ENCODE peak calls at places on chromosomes 6 and 20, in seven cellular contexts. W is lower leg skin, E is heart left ventricle, Z is HepG2, S is HCT116, U is tibial nerve, P is sigmoid colon. Q is an unnamed sample.

GRCh38 chr6:29722773-29723665 is at the start of gene HLA-F:
- DNase-seq in W (peak), E (peak), Z (peak), S (peak), U (peak), P (peak), Q (peak)

GRCh38 chr6:127855542-127856159 is 45.2 kb downstream of the THEMIS start:
- DNase-seq in W (no peak), E (no peak), Z (peak), S (no peak), U (no peak), P (no peak), Q (no peak)

GRCh38 chr6:106098383-106099234 is 12.5 kb downstream of the PRDM1 start:
- DNase-seq in W (no peak), E (no peak), Z (no peak), S (peak), U (no peak), P (no peak), Q (peak)

GRCh38 chr6:141326426-141326825 is 806.3 kb upstream of the GJE1 start:
- DNase-seq in W (no peak), E (no peak), Z (peak), S (peak), U (peak), P (no peak), Q (peak)

GRCh38 chr6:161261325-161261724 is 12.5 kb downstream of the AGPAT4 start:
- DNase-seq in W (no peak), E (no peak), Z (no peak), S (no peak), U (no peak), P (no peak), Q (no peak)

GRCh38 chr6:13398421-13398994 is 70.2 kb upstream of the TBC1D7 start:
- DNase-seq in W (no peak), E (no peak), Z (no peak), S (no peak), U (no peak), P (no peak), Q (no peak)

GRCh38 chr6:65671922-65672321 is 35.1 kb downstream of the EYS start:
- DNase-seq in W (no peak), E (no peak), Z (peak), S (no peak), U (no peak), P (no peak), Q (no peak)

GRCh38 chr6:47261191-47261590 is 48.5 kb downstream of the TNFRSF21 start:
- DNase-seq in W (no peak), E (no peak), Z (no peak), S (no peak), U (no peak), P (no peak), Q (no peak)

GRCh38 chr6:161694995-161695394 is 421.1 kb upstream of the AGPAT4 start:
- DNase-seq in W (no peak), E (no peak), Z (peak), S (peak), U (no peak), P (no peak), Q (peak)

GRCh38 chr6:134161036-134161435 is 108.6 kb upstream of the SLC2A12 start:
- DNase-seq in W (no peak), E (no peak), Z (no peak), S (no peak), U (no peak), P (no peak), Q (no peak)

GRCh38 chr6:75437451-75438185 is 56.0 kb downstream of the FILIP1 start:
- DNase-seq in W (no peak), E (no peak), Z (no peak), S (no peak), U (peak), P (no peak), Q (no peak)

GRCh38 chr6:120005292-120005976 is 655.9 kb upstream of the MAN1A1 start:
- DNase-seq in W (no peak), E (no peak), Z (peak), S (no peak), U (no peak), P (no peak), Q (no peak)

GRCh38 chr6:83071023-83071422 is 3.6 kb downstream of the DOP1A start:
- DNase-seq in W (no peak), E (no peak), Z (no peak), S (no peak), U (no peak), P (no peak), Q (no peak)

GRCh38 chr20:12740647-12741046 is 268.1 kb upstream of the SPTLC3 start:
- DNase-seq in W (no peak), E (no peak), Z (no peak), S (no peak), U (no peak), P (no peak), Q (no peak)

GRCh38 chr6:143361536-143362191 is 88.8 kb downstream of the ADAT2 start:
- DNase-seq in W (no peak), E (no peak), Z (no peak), S (no peak), U (no peak), P (no peak), Q (no peak)

GRCh38 chr20:62408640-62409039 is 1.6 kb upstream of the CABLES2 start:
- DNase-seq in W (no peak), E (no peak), Z (no peak), S (no peak), U (no peak), P (no peak), Q (no peak)
- TF ChIP-seq POLR2A in W (no peak), E (no peak), Z (no peak), S (no peak), U (no peak), P (no peak), Q (no peak)

DNA sequence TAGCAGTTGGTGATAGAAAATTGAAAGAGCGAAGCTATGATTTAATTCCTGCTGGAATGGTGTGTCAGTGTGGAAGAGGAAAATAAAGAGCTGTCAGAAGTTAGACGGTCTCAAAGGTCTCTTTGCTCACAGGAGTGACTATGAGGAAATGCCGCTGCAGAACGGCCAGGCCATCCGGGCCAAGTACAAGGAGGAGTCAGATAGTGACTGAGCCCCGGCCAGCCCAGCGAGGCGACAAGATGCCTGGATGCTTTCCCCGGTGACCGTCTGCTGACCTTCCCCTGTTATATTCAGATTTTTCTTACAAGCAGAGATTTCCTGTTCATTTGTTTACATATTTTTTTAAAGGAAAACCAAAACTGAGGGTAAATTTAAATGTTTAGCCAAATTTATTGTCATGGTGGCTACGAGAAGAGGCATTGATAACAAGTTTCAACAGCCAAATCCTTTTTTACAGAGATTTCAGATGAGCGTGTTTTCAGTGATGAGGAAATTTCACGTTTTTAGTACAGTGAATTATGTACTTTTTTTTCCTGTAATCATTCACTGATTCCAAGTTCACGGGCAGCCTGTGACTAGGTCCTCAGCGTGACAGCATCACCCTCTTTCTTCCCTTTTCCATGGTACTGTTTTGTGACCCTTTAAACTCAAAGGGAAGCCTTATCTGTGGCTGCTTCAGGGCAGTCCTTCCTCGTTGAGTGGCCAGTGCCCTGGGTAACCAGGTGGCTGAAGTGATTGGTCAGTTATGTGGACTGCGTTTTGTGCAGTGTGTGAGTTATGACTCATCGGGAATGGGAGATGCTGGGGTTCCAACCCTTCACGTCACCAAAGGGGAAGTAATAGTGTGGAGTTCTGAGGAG is 12.6 kb downstream of the DYNLT1 start:
- DNase-seq in W (peak), E (peak), Z (no peak), S (peak), U (no peak), P (peak), Q (no peak)
- TF ChIP-seq POLR2A in W (no peak), E (no peak), Z (no peak), S (no peak), U (no peak), P (no peak), Q (no peak)

GRCh38 chr6:11538799-11539468 is 1.4 kb downstream of the TMEM170B start:
- DNase-seq in W (no peak), E (no peak), Z (no peak), S (no peak), U (no peak), P (no peak), Q (no peak)

GRCh38 chr6:11538049-11538798 is 675 bp downstream of the TMEM170B start:
- DNase-seq in W (peak), E (peak), Z (no peak), S (no peak), U (no peak), P (peak), Q (peak)

GRCh38 chr6:11536795-11537194 is 754 bp upstream of the TMEM170B start:
- DNase-seq in W (no peak), E (no peak), Z (no peak), S (no peak), U (no peak), P (no peak), Q (peak)

GRCh38 chr6:11535801-11536230 is 1.7 kb upstream of the TMEM170B start:
- DNase-seq in W (no peak), E (no peak), Z (peak), S (no peak), U (no peak), P (no peak), Q (peak)

GRCh38 chr6:11537229-11538048 is at the start of gene TMEM170B:
- DNase-seq in W (peak), E (peak), Z (peak), S (peak), U (peak), P (peak), Q (peak)
- TF ChIP-seq POLR2A in W (no peak), E (peak), Z (peak), S (no peak), U (peak), P (peak), Q (no peak)

DNA sequence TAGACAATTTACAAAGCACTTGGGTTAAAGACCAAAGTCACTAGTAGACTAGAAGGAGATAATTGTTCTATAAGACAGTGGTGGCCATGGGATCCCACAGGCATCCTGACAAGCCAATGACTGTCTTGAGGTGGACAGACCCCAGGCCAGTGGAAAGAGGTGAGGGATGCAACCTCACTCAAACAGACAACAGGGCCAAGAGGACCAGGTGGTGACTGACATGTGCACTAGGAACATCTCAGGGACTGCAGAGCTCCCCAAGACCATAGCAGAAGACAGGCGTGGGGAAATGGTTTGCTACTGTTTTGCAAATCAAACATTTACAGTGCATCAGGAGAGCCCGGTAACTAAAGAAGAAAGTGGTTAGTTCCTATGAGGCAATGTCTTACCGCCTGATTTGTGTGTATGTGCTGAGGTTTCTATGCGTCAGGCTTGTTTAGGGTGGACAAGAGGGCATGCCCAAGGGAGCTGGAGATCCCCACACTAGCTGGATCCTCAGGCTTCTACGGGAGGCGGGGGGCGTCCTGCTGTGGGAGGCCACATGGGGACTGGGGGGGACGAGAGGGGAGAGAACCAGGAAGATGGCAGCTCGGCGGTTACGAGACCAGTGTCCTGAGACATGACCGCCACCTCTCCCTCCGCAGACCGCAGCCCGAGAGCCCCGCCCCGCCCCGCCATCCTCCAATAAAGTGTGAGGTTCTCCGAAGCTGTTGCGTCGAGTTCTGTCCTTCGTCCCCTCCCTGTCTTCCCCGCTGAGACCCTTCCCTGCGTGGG is 623 bp upstream of the MRPS26 start:
- DNase-seq in W (peak), E (no peak), Z (no peak), S (no peak), U (peak), P (peak), Q (peak)
- TF ChIP-seq POLR2A in W (no peak), E (no peak), Z (no peak), S (no peak), U (no peak), P (no peak), Q (no peak)

DNA sequence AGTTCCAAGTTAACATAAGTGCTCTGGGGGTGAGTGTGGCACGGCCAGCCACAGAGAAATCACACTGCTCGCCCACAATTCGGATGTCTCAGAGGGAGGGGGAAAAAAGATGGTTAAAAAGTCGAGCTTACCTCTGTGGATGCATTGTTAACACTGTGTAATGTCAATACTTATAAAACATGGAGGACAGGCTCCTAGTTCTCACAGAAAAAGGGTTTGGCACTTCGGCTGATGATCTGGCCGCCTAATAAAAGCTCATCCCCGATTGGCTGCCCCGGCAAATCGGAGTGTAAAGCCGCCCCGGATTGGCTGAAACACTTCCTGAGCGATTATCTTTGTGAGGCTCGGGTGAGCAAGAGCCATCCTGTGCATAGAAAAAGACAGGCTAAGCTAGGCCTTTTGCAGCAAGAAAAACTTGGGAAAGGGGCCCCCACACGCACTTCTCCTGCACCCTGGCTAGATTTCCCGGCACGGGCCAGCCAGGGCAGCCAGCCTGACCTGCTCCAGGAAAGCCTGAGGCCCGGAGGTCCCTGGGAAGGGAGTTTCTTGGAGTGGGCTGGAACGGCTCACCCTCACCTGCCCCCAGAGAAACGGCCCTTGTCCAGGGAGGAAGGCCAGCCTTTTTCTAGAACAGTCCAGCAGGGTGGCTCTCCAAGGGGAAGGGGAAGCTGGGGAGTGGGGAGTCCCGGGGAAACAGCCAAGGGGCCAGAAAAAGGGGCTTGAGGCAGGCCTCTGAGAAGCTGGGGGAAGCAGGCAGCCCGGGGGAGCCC is at the start of gene ZMYND8:
- DNase-seq in W (peak), E (peak), Z (peak), S (peak), U (peak), P (peak), Q (peak)
- TF ChIP-seq POLR2A in W (no peak), E (peak), Z (peak), S (peak), U (peak), P (no peak), Q (peak)

DNA sequence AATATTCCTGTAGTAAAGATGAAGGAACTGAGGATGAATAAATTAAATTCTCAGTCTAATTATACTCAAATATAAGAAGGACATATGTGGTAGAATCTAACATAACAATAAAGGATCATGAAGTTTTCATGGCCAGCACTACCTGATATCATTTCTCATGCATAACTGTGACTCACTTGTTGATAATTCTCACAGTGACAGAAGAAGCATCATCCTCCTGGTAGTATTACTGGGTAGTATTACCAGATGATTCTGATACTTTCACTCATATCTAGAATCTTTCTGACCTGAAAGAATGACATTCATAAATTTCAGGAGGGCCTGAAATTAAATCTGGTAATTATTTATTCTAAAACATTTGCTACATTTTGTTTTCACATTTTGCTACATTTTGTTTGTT is 1375.0 kb downstream of the EPHA7 start:
- DNase-seq in W (no peak), E (no peak), Z (no peak), S (no peak), U (no peak), P (no peak), Q (no peak)
- TF ChIP-seq POLR2A in W (no peak), E (no peak), Z (no peak), S (no peak), U (no peak), P (no peak), Q (no peak)

DNA sequence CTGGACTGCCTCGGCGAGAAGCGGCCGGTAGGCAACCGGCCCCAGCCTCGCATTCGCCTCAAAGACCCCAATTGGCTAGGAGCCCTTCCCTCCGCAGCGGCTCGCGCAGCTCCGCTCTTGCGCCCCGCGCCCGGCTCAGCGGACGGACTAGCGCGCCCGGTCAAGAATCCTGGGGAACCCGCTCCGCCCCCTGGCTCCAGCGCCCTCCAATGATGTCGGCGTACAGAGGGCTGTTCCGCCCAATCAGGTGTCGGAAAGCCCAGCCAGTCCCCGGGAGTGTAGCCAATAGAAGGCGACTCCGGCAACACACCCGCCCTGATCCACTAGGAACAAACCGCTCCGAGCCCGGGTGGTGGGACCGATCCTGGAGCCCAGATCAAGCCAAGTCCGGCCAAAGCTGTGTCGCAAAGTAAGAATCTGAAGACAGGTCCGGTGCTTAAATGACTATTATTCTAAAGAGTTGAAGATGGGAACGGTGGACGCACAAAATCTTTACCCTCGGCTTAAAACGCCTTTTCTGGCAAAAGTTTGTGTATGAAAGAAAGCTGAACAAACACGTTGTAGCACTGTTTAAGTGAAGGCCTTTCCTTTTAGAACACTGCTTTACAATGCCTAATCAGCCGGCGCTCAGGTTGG is 132.2 kb downstream of the OGFRL1 start:
- DNase-seq in W (peak), E (peak), Z (no peak), S (no peak), U (peak), P (peak), Q (peak)
- TF ChIP-seq POLR2A in W (no peak), E (peak), Z (no peak), S (no peak), U (peak), P (peak), Q (no peak)

DNA sequence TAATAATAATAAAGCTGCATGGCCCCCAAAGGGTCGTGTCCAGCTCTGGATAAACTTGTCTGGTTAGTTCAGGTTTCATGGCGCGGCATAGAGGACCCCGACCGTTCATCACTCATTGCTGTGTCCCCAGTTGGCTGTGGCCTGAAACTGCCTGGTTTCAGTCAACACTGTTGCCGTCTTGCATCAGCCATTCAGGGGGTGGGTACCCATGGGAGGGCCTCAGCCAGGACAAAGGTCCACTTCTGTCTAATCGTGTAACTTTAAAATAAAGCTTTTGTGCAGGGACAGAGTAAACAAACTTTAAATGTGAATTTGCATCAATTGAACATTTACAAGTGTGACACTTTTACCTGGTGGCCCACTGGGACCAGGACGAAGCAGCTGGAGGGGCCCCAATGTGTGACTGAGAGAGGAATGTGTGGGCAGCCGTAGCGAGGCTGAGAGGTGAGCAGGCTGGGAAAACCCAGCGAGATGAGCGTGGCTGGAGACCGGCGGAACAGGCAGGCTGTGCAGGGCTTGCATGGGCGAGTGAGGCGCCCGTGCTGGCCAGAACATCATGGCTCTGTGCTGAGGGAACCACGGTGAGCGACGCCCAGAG is 22.3 kb upstream of the UNC93A start:
- DNase-seq in W (peak), E (no peak), Z (peak), S (no peak), U (no peak), P (no peak), Q (peak)
- TF ChIP-seq POLR2A in W (no peak), E (no peak), Z (peak), S (no peak), U (no peak), P (no peak), Q (no peak)